ENCODE peak calls at places on chromosomes 6 and 20, in seven cellular contexts. One of them, this sample, is unnamed.

GRCh38 chr20:39269031-39269461 is 306.9 kb downstream of the DHX35 start:
- DNase-seq in cardiac fibroblast: peak
- DNase-seq in OCI-LY7: peak
- DNase-seq in epithelial cell of esophagus: peak
- DNase-seq in cardiac muscle cell: peak
- DNase-seq in pancreas: peak
- DNase-seq in NB4: peak
- DNase-seq in this sample: no peak

GRCh38 chr20:8633366-8633765 is 435.5 kb upstream of the PLCB4 start:
- DNase-seq in pancreas: no peak
- DNase-seq in OCI-LY7: no peak
- DNase-seq in epithelial cell of esophagus: peak
- DNase-seq in cardiac fibroblast: peak
- DNase-seq in cardiac muscle cell: peak
- DNase-seq in NB4: no peak
- DNase-seq in this sample: no peak

GRCh38 chr20:56245761-56246160 is 2.8 kb upstream of the MC3R start:
- DNase-seq in cardiac muscle cell: peak
- DNase-seq in cardiac fibroblast: no peak
- DNase-seq in epithelial cell of esophagus: no peak
- DNase-seq in NB4: peak
- DNase-seq in OCI-LY7: no peak
- DNase-seq in pancreas: no peak
- DNase-seq in this sample: no peak

GRCh38 chr6:91569071-91569470 is 982.2 kb upstream of the MAP3K7 start:
- DNase-seq in OCI-LY7: no peak
- DNase-seq in NB4: no peak
- DNase-seq in cardiac muscle cell: no peak
- DNase-seq in cardiac fibroblast: no peak
- DNase-seq in epithelial cell of esophagus: peak
- DNase-seq in pancreas: no peak
- DNase-seq in this sample: no peak

GRCh38 chr6:135600931-135601330 is 103.4 kb upstream of the AHI1 start:
- DNase-seq in pancreas: no peak
- DNase-seq in cardiac muscle cell: no peak
- DNase-seq in epithelial cell of esophagus: peak
- DNase-seq in cardiac fibroblast: no peak
- DNase-seq in OCI-LY7: no peak
- DNase-seq in NB4: no peak
- DNase-seq in this sample: no peak

GRCh38 chr20:50327666-50328065 is 137.0 kb downstream of the CEBPB start:
- DNase-seq in cardiac muscle cell: no peak
- DNase-seq in NB4: no peak
- DNase-seq in pancreas: no peak
- DNase-seq in cardiac fibroblast: no peak
- DNase-seq in epithelial cell of esophagus: no peak
- DNase-seq in OCI-LY7: no peak
- DNase-seq in this sample: no peak

GRCh38 chr6:15313367-15313766 is 67.5 kb downstream of the JARID2 start:
- DNase-seq in NB4: no peak
- DNase-seq in cardiac muscle cell: no peak
- DNase-seq in epithelial cell of esophagus: no peak
- DNase-seq in pancreas: peak
- DNase-seq in cardiac fibroblast: no peak
- DNase-seq in OCI-LY7: peak
- DNase-seq in this sample: no peak

GRCh38 chr6:37354526-37355384 is 972 bp downstream of the RNF8 start:
- DNase-seq in OCI-LY7: peak
- DNase-seq in NB4: peak
- DNase-seq in cardiac fibroblast: peak
- DNase-seq in epithelial cell of esophagus: peak
- DNase-seq in pancreas: no peak
- DNase-seq in cardiac muscle cell: peak
- DNase-seq in this sample: no peak

GRCh38 chr6:161882196-161882595 is 608.3 kb upstream of the AGPAT4 start:
- DNase-seq in OCI-LY7: no peak
- DNase-seq in cardiac fibroblast: no peak
- DNase-seq in cardiac muscle cell: no peak
- DNase-seq in pancreas: no peak
- DNase-seq in NB4: no peak
- DNase-seq in epithelial cell of esophagus: no peak
- DNase-seq in this sample: no peak

GRCh38 chr6:134607411-134607810 is 289.5 kb upstream of the SGK1 start:
- DNase-seq in NB4: no peak
- DNase-seq in epithelial cell of esophagus: no peak
- DNase-seq in cardiac muscle cell: peak
- DNase-seq in cardiac fibroblast: no peak
- DNase-seq in pancreas: no peak
- DNase-seq in OCI-LY7: no peak
- DNase-seq in this sample: no peak

GRCh38 chr6:119079288-119079809 is 885 bp upstream of the FAM184A start:
- DNase-seq in NB4: no peak
- DNase-seq in cardiac muscle cell: peak
- DNase-seq in epithelial cell of esophagus: peak
- DNase-seq in OCI-LY7: no peak
- DNase-seq in cardiac fibroblast: peak
- DNase-seq in pancreas: no peak
- DNase-seq in this sample: no peak

GRCh38 chr6:19024737-19025136 is 637.6 kb downstream of the RNF144B start:
- DNase-seq in cardiac fibroblast: peak
- DNase-seq in NB4: peak
- DNase-seq in cardiac muscle cell: peak
- DNase-seq in pancreas: no peak
- DNase-seq in OCI-LY7: peak
- DNase-seq in epithelial cell of esophagus: peak
- DNase-seq in this sample: peak

GRCh38 chr6:136784910-136785746 is 7.1 kb downstream of the MAP3K5 start:
- DNase-seq in cardiac muscle cell: peak
- DNase-seq in epithelial cell of esophagus: peak
- DNase-seq in OCI-LY7: peak
- DNase-seq in NB4: peak
- DNase-seq in pancreas: peak
- DNase-seq in cardiac fibroblast: peak
- DNase-seq in this sample: no peak

GRCh38 chr6:139540276-139540675 is 165.8 kb upstream of the CITED2 start:
- DNase-seq in pancreas: no peak
- DNase-seq in NB4: peak
- DNase-seq in cardiac muscle cell: peak
- DNase-seq in cardiac fibroblast: peak
- DNase-seq in epithelial cell of esophagus: peak
- DNase-seq in OCI-LY7: no peak
- DNase-seq in this sample: no peak

GRCh38 chr6:143694560-143694959 is 16.8 kb downstream of the PHACTR2 start:
- DNase-seq in pancreas: no peak
- DNase-seq in NB4: no peak
- DNase-seq in OCI-LY7: no peak
- DNase-seq in cardiac fibroblast: peak
- DNase-seq in cardiac muscle cell: no peak
- DNase-seq in epithelial cell of esophagus: peak
- DNase-seq in this sample: no peak

GRCh38 chr6:106519460-106520394 is 109.6 kb downstream of the RTN4IP1 start:
- DNase-seq in NB4: peak
- DNase-seq in OCI-LY7: peak
- DNase-seq in cardiac fibroblast: peak
- DNase-seq in pancreas: no peak
- DNase-seq in cardiac muscle cell: peak
- DNase-seq in epithelial cell of esophagus: peak
- DNase-seq in this sample: no peak

GRCh38 chr6:81806793-81807565 is 54.5 kb upstream of the TENT5A start:
- DNase-seq in OCI-LY7: no peak
- DNase-seq in NB4: no peak
- DNase-seq in pancreas: no peak
- DNase-seq in cardiac muscle cell: no peak
- DNase-seq in cardiac fibroblast: no peak
- DNase-seq in epithelial cell of esophagus: peak
- DNase-seq in this sample: peak

GRCh38 chr6:31814677-31815024 is 432 bp downstream of the HSPA1L start:
- DNase-seq in cardiac fibroblast: peak
- DNase-seq in NB4: peak
- DNase-seq in pancreas: peak
- DNase-seq in OCI-LY7: no peak
- DNase-seq in cardiac muscle cell: peak
- DNase-seq in epithelial cell of esophagus: peak
- DNase-seq in this sample: no peak

GRCh38 chr20:433300-433975 is 25.3 kb downstream of the RBCK1 start:
- DNase-seq in NB4: no peak
- DNase-seq in epithelial cell of esophagus: peak
- DNase-seq in OCI-LY7: no peak
- DNase-seq in pancreas: no peak
- DNase-seq in cardiac muscle cell: no peak
- DNase-seq in cardiac fibroblast: no peak
- DNase-seq in this sample: no peak

DNA sequence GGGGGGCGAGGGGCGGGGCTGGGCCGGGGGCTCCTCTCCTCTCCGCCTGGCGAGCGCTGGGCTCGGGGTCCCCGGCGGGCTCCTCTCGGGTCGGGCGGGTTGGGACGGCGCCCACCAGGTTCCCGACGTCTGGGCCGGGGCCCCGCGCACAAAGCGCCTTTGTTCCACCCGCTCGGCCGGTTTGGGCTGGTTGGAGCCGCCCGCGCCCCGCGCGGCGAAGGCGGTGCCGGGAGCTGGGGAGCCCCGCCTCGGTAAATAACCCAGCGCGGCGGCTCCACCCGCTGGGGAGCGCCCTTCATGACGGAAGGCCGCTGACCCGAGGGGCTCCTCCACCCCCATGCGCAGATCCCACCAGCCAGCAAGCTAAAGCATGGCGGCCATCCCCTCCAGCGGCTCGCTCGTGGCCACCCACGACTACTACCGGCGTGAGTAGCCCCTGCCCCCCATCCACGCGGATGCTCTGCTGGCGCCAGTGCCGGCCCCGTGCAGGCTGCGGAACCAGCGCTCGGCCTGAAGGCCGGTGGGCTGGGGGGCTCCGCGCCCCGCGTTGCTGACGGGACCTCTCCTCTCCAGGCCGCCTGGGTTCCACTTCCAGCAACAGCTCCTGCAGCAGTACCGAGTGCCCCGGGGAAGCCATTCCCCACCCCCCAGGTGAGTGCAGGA is 505 bp downstream of the PPDPF start:
- DNase-seq in epithelial cell of esophagus: peak
- DNase-seq in NB4: no peak
- DNase-seq in cardiac muscle cell: peak
- DNase-seq in pancreas: peak
- DNase-seq in cardiac fibroblast: peak
- DNase-seq in OCI-LY7: peak
- DNase-seq in this sample: peak
- TF ChIP-seq CTCF in epithelial cell of esophagus: no peak
- TF ChIP-seq CTCF in NB4: no peak
- TF ChIP-seq CTCF in cardiac muscle cell: peak
- TF ChIP-seq CTCF in pancreas: no peak
- TF ChIP-seq CTCF in cardiac fibroblast: no peak
- TF ChIP-seq CTCF in OCI-LY7: peak
- TF ChIP-seq CTCF in this sample: no peak

GRCh38 chr20:47351643-47352331 is 4.7 kb downstream of the ZMYND8 start:
- DNase-seq in cardiac fibroblast: no peak
- DNase-seq in NB4: peak
- DNase-seq in OCI-LY7: peak
- DNase-seq in epithelial cell of esophagus: peak
- DNase-seq in cardiac muscle cell: no peak
- DNase-seq in pancreas: no peak
- DNase-seq in this sample: no peak
- H3K4me3 ChIP-seq in cardiac fibroblast: peak
- H3K4me3 ChIP-seq in NB4: peak
- H3K4me3 ChIP-seq in OCI-LY7: peak
- H3K4me3 ChIP-seq in epithelial cell of esophagus: peak
- H3K4me3 ChIP-seq in cardiac muscle cell: peak
- H3K4me3 ChIP-seq in pancreas: no peak
- H3K4me3 ChIP-seq in this sample: peak

DNA sequence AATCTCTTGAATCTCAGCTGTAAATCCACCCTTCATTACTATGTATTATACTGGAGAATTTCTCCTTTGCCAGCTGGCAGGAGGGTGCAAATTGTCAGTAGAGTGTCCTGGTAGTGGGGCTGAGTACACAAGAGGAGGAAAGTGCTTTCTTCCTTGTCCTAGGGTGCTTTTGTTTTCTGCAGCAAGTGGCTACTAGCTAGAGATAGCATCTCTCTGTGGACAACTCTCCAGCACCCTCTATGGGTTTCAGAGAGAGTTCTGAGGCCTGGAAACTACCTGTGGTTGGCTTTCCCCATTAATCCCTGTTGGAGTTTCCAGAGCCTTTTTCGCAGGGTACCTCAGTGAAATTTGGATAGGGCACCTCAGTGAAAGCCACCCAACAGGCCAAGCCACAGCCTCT is 422.5 kb upstream of the RGS17 start:
- DNase-seq in cardiac fibroblast: peak
- DNase-seq in cardiac muscle cell: no peak
- DNase-seq in epithelial cell of esophagus: peak
- DNase-seq in pancreas: no peak
- DNase-seq in NB4: peak
- DNase-seq in OCI-LY7: no peak
- DNase-seq in this sample: peak
- TF ChIP-seq CTCF in cardiac fibroblast: no peak
- TF ChIP-seq CTCF in cardiac muscle cell: peak
- TF ChIP-seq CTCF in epithelial cell of esophagus: peak
- TF ChIP-seq CTCF in pancreas: no peak
- TF ChIP-seq CTCF in NB4: peak
- TF ChIP-seq CTCF in OCI-LY7: peak
- TF ChIP-seq CTCF in this sample: peak

GRCh38 chr6:10722570-10722819 is 375 bp upstream of the TMEM14C start:
- DNase-seq in cardiac muscle cell: no peak
- DNase-seq in cardiac fibroblast: no peak
- DNase-seq in pancreas: no peak
- DNase-seq in OCI-LY7: no peak
- DNase-seq in NB4: no peak
- DNase-seq in epithelial cell of esophagus: no peak
- DNase-seq in this sample: no peak

GRCh38 chr6:10725716-10726115 is 2.8 kb downstream of the TMEM14C start:
- DNase-seq in pancreas: no peak
- DNase-seq in NB4: no peak
- DNase-seq in cardiac muscle cell: no peak
- DNase-seq in OCI-LY7: no peak
- DNase-seq in cardiac fibroblast: no peak
- DNase-seq in epithelial cell of esophagus: no peak
- DNase-seq in this sample: no peak

GRCh38 chr6:10722820-10723651 is at the start of gene TMEM14C:
- DNase-seq in cardiac muscle cell: peak
- DNase-seq in NB4: peak
- DNase-seq in pancreas: peak
- DNase-seq in cardiac fibroblast: peak
- DNase-seq in OCI-LY7: peak
- DNase-seq in epithelial cell of esophagus: peak
- DNase-seq in this sample: peak

GRCh38 chr6:10721850-10722569 is 860 bp upstream of the TMEM14C start:
- DNase-seq in pancreas: no peak
- DNase-seq in NB4: no peak
- DNase-seq in epithelial cell of esophagus: no peak
- DNase-seq in cardiac muscle cell: no peak
- DNase-seq in cardiac fibroblast: no peak
- DNase-seq in OCI-LY7: no peak
- DNase-seq in this sample: no peak

DNA sequence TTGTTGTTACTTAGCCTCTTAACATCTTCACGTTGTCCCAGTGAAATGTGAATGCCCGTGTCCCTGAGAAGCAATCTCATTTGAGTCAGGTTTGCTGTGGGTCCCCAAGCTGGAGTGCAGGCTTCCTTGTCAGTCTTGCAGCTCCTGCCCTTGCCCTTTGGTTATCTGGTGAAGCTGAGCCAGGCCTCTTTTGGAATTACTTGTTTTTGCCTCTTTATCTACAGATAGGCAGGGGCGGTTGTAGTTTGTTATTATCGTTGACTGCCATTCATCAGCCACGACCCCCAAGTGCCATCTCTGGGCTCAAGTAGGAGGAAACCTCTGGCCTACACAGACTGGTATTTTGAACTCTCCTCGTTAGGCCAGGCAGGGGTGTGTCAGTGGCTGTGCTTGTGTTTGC is 2.2 kb downstream of the TMEM14C start:
- DNase-seq in NB4: no peak
- DNase-seq in pancreas: no peak
- DNase-seq in cardiac muscle cell: no peak
- DNase-seq in cardiac fibroblast: no peak
- DNase-seq in epithelial cell of esophagus: no peak
- DNase-seq in OCI-LY7: no peak
- DNase-seq in this sample: no peak
- H3K4me3 ChIP-seq in NB4: peak
- H3K4me3 ChIP-seq in pancreas: no peak
- H3K4me3 ChIP-seq in cardiac muscle cell: peak
- H3K4me3 ChIP-seq in cardiac fibroblast: no peak
- H3K4me3 ChIP-seq in epithelial cell of esophagus: no peak
- H3K4me3 ChIP-seq in OCI-LY7: no peak
- H3K4me3 ChIP-seq in this sample: no peak